ENCODE peak calls at places on chromosomes 11 and 22, in seven cellular contexts. A, L, C, M, D, R and N are unnamed samples.

GRCh38 chr22:24247564-24248344 is 2.9 kb upstream of the GGT5 start:
- DNase-seq in A (peak; percentile 78), L (peak; percentile 93), C (peak; percentile 95), M (peak; percentile 87), D (peak; percentile 96), R (peak; percentile 77), N (peak; percentile 88)

GRCh38 chr22:17218341-17218740 is 894 bp downstream of the ADA2 start:
- DNase-seq in A (no peak), L (peak; percentile 45), C (no peak), M (no peak), D (no peak), R (no peak), N (peak; percentile 26)

GRCh38 chr11:124863137-124863825 is 2.0 kb upstream of the ROBO3 start:
- DNase-seq in A (no peak), L (peak; percentile 65), C (peak; percentile 35), M (no peak), D (peak; percentile 74), R (no peak), N (peak; percentile 60)

GRCh38 chr11:130216591-130217132 is 57.1 kb downstream of the ST14 start:
- DNase-seq in A (no peak), L (peak; percentile 37), C (no peak), M (no peak), D (no peak), R (no peak), N (no peak)

GRCh38 chr11:94974178-94974577 is 669 bp downstream of the KDM4D start:
- DNase-seq in A (no peak), L (no peak), C (no peak), M (no peak), D (no peak), R (no peak), N (no peak)

GRCh38 chr11:120089036-120090001 is 48.6 kb downstream of the TRIM29 start:
- DNase-seq in A (no peak), L (no peak), C (no peak), M (peak; percentile 17), D (no peak), R (no peak), N (no peak)

GRCh38 chr22:42365942-42366660 is 66.1 kb downstream of the NFAM1 start:
- DNase-seq in A (no peak), L (no peak), C (no peak), M (no peak), D (no peak), R (no peak), N (no peak)

GRCh38 chr11:130003717-130004001 is 1.0 kb upstream of the PRDM10 start:
- DNase-seq in A (peak; percentile 86), L (no peak), C (no peak), M (no peak), D (no peak), R (no peak), N (no peak)

GRCh38 chr22:49820984-49821383 is 6.7 kb downstream of the BRD1 start:
- DNase-seq in A (no peak), L (peak; percentile 29), C (no peak), M (no peak), D (no peak), R (no peak), N (no peak)

GRCh38 chr11:125175896-125176575 is 11.5 kb downstream of the PKNOX2 start:
- DNase-seq in A (no peak), L (no peak), C (no peak), M (no peak), D (no peak), R (no peak), N (no peak)

GRCh38 chr11:76159983-76160661 is 46.2 kb downstream of the WNT11 start:
- DNase-seq in A (no peak), L (peak; percentile 34), C (no peak), M (no peak), D (no peak), R (no peak), N (peak; percentile 68)

GRCh38 chr11:20621679-20622078 is 22.3 kb downstream of the SLC6A5 start:
- DNase-seq in A (no peak), L (no peak), C (no peak), M (no peak), D (no peak), R (no peak), N (no peak)

GRCh38 chr11:102276302-102277182 is 40.7 kb upstream of the BIRC3 start:
- DNase-seq in A (no peak), L (no peak), C (peak; percentile 34), M (no peak), D (no peak), R (no peak), N (no peak)

GRCh38 chr11:1407668-1408067 is 17.9 kb downstream of the BRSK2 start:
- DNase-seq in A (no peak), L (no peak), C (no peak), M (no peak), D (no peak), R (no peak), N (no peak)

GRCh38 chr11:124581817-124582216 is 12.0 kb downstream of the OR8A1 start:
- DNase-seq in A (no peak), L (no peak), C (no peak), M (no peak), D (no peak), R (no peak), N (no peak)

GRCh38 chr11:36718481-36718880 is 120.4 kb upstream of the RAG2 start:
- DNase-seq in A (no peak), L (no peak), C (no peak), M (no peak), D (no peak), R (no peak), N (no peak)

GRCh38 chr11:112538529-112538928 is 277.9 kb upstream of the PLET1 start:
- DNase-seq in A (no peak), L (no peak), C (no peak), M (no peak), D (no peak), R (no peak), N (no peak)

GRCh38 chr11:83087035-83087434 is 15.3 kb upstream of the RAB30 start:
- DNase-seq in A (no peak), L (no peak), C (no peak), M (no peak), D (no peak), R (no peak), N (no peak)
- TF ChIP-seq CTCF in A (peak; percentile 18), L (no peak), C (no peak), M (no peak), D (peak; percentile 6), R (peak; percentile 67), N (peak; percentile 13)

GRCh38 chr22:39518996-39519680 is 1.2 kb upstream of the ATF4 start:
- DNase-seq in A (peak; percentile 65), L (peak; percentile 55), C (peak; percentile 48), M (no peak), D (no peak), R (peak; percentile 12), N (no peak)

GRCh38 chr22:39515266-39516050 is 4.9 kb upstream of the ATF4 start:
- DNase-seq in A (no peak), L (peak; percentile 24), C (no peak), M (no peak), D (no peak), R (no peak), N (no peak)

GRCh38 chr22:39518124-39518786 is 2.1 kb upstream of the ATF4 start:
- DNase-seq in A (no peak), L (peak; percentile 9), C (peak; percentile 30), M (no peak), D (no peak), R (no peak), N (no peak)

GRCh38 chr22:39519681-39520053 is 695 bp upstream of the ATF4 start:
- DNase-seq in A (peak; percentile 68), L (no peak), C (no peak), M (no peak), D (no peak), R (no peak), N (no peak)

DNA sequence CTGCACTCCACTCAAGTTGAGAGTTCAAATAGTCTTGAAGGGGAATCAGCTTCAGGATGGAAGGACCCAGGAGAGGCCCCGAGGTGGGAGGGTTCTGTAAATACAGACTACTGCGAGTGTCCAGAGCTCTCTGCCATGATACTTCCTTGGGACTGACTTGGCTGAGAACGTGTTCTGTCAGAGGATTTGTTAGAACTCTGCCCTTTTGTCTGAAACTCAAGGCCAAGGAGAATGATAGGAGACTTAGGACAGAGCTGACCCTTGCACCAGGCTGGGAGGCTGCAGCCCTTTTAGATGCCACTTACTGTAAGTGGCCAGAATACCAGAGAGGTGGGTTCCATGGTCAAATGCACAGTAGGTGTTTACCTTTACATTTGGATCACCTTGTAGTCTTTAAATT is 2.9 kb upstream of the ATF4 start:
- DNase-seq in A (no peak), L (peak; percentile 14), C (no peak), M (no peak), D (no peak), R (no peak), N (no peak)
- H3K4me1 ChIP-seq in A (peaks cover 5% of the 10 kb centered on the region), L (peaks cover 24% of the 10 kb centered on the region), C (peaks cover 4% of the 10 kb centered on the region), M (peaks cover 24% of the 10 kb centered on the region), D (peaks cover 29% of the 10 kb centered on the region), R (peaks cover 21% of the 10 kb centered on the region), N (peaks cover 41% of the 10 kb centered on the region)

GRCh38 chr11:75152651-75153553 is 2.0 kb downstream of the SLCO2B1 start:
- DNase-seq in A (no peak), L (no peak), C (no peak), M (no peak), D (no peak), R (no peak), N (no peak)

GRCh38 chr11:75152090-75152489 is 1.2 kb downstream of the SLCO2B1 start:
- DNase-seq in A (peak; percentile 54), L (no peak), C (no peak), M (no peak), D (no peak), R (no peak), N (no peak)

GRCh38 chr11:75150879-75151278 is at the start of gene SLCO2B1:
- DNase-seq in A (peak; percentile 75), L (no peak), C (no peak), M (no peak), D (no peak), R (no peak), N (no peak)

GRCh38 chr11:75150079-75150478 is 828 bp upstream of the SLCO2B1 start:
- DNase-seq in A (peak; percentile 68), L (no peak), C (no peak), M (no peak), D (no peak), R (no peak), N (no peak)

DNA sequence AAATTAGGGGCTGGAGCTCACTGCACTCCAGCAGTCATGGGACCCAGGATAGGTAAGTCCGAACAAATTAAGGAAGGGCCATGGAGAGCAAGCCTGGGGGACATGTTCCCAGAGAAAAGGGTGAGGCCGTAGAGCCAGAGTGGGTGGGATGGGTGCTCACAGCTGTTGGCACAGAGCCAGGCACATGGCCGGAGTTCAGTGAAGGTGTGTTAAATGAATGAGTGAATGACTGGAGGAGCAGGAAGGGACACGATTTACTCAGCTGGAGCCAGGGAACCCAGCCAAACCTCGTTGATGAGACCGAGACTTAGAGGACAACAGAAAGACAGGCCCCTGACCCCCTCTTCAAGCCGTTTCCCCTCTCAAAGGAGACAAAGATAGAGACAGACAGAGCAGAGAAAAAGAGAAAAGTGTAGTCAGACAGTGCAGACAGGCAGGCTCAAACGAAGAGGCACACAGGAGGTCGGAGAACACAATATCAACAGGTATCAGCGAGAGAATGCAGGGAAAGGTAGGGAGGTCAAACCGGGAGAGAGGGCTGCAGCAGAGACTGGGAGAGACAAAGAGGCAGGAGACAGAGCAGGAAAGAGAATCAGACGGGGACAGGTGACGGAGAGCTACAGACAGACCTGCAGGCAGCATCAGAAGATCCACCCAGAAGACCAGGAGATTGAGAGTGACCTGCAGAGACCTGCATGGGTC is 590 bp downstream of the SLCO2B1 start:
- DNase-seq in A (peak; percentile 92), L (no peak), C (no peak), M (no peak), D (no peak), R (no peak), N (no peak)
- H3K27ac ChIP-seq in A (peak overlapping the region; percentile 83), L (peak overlapping the region; percentile 67), C (no peak overlapping the region), M (no peak overlapping the region), D (no peak overlapping the region), R (no peak overlapping the region), N (peak overlapping the region; percentile 26)

GRCh38 chr11:11659567-11660341 is 37.9 kb upstream of the GALNT18 start:
- DNase-seq in A (no peak), L (no peak), C (no peak), M (no peak), D (no peak), R (no peak), N (no peak)
- TF ChIP-seq CTCF in A (no peak), L (peak; percentile 9), C (no peak), M (no peak), D (peak; percentile 5), R (no peak), N (no peak)